ENCODE peak calls at places on chromosomes 13 and 19, in five cellular contexts. F is K562, G is RWPE1, O is cardiac fibroblast, H is upper lobe of left lung. Y is an unnamed sample.

GRCh38 chr19:6425732-6426686 is 1.4 kb upstream of the KHSRP start:
- DNase-seq in F (peak), O (no peak), H (no peak), G (no peak), Y (no peak)

GRCh38 chr19:4930664-4931063 is 21.4 kb downstream of the UHRF1 start:
- DNase-seq in O (no peak), G (no peak), H (no peak), F (peak), Y (no peak)

GRCh38 chr13:74329978-74330377 is 195.8 kb upstream of the KLF12 start:
- DNase-seq in G (no peak), H (no peak), F (no peak), O (no peak), Y (no peak)

GRCh38 chr19:2345794-2346663 is 14.0 kb upstream of the TMPRSS9 start:
- DNase-seq in H (peak), G (no peak), O (peak), F (peak), Y (no peak)

GRCh38 chr19:11541238-11541637 is 2.6 kb downstream of the CNN1 start:
- DNase-seq in O (no peak), G (no peak), H (no peak), F (no peak), Y (no peak)

GRCh38 chr19:46713781-46714522 is 3.0 kb downstream of the PRKD2 start:
- DNase-seq in H (peak), O (peak), G (peak), F (peak), Y (no peak)

GRCh38 chr13:36837354-36838092 is 18.5 kb downstream of the RFXAP start:
- DNase-seq in G (no peak), F (no peak), H (no peak), O (no peak), Y (no peak)

GRCh38 chr19:53086949-53087348 is 16.3 kb downstream of the ZNF160 start:
- DNase-seq in F (no peak), H (no peak), G (no peak), O (peak), Y (no peak)

GRCh38 chr13:61700663-61701062 is 285.0 kb upstream of the PCDH20 start:
- DNase-seq in H (no peak), O (no peak), F (no peak), G (no peak), Y (no peak)

GRCh38 chr19:17409990-17410389 is 4.6 kb upstream of the BST2 start:
- DNase-seq in F (no peak), G (no peak), H (no peak), O (peak), Y (no peak)

GRCh38 chr13:29583073-29583785 is 12.3 kb downstream of the SLC7A1 start:
- DNase-seq in H (no peak), F (peak), G (peak), O (no peak), Y (no peak)

GRCh38 chr13:50119593-50119992 is 104.3 kb downstream of the KCNRG start:
- DNase-seq in O (peak), F (peak), G (no peak), H (no peak), Y (no peak)

GRCh38 chr19:1908364-1908678 is 3.1 kb downstream of the ADAT3 start:
- DNase-seq in G (no peak), H (no peak), F (no peak), O (no peak), Y (no peak)

GRCh38 chr13:43783820-43784219 is 3.0 kb downstream of the ENOX1 start:
- DNase-seq in F (no peak), G (peak), H (no peak), O (peak), Y (no peak)

GRCh38 chr19:6241680-6242079 is 38.1 kb downstream of the MLLT1 start:
- DNase-seq in F (no peak), H (no peak), G (no peak), O (no peak), Y (peak)

GRCh38 chr13:42649761-42650289 is 75.9 kb downstream of the TNFSF11 start:
- DNase-seq in G (no peak), O (no peak), H (no peak), F (no peak), Y (no peak)

GRCh38 chr19:17171874-17172273 is 43.3 kb upstream of the USE1 start:
- DNase-seq in F (no peak), O (no peak), H (no peak), G (no peak), Y (no peak)

GRCh38 chr13:50576156-50576555 is 267.3 kb downstream of the DLEU7 start:
- DNase-seq in F (no peak), O (no peak), G (no peak), H (peak), Y (no peak)

GRCh38 chr19:48750771-48751504 is 1.5 kb downstream of the FUT1 start:
- DNase-seq in H (peak), F (no peak), G (no peak), O (no peak), Y (no peak)

DNA sequence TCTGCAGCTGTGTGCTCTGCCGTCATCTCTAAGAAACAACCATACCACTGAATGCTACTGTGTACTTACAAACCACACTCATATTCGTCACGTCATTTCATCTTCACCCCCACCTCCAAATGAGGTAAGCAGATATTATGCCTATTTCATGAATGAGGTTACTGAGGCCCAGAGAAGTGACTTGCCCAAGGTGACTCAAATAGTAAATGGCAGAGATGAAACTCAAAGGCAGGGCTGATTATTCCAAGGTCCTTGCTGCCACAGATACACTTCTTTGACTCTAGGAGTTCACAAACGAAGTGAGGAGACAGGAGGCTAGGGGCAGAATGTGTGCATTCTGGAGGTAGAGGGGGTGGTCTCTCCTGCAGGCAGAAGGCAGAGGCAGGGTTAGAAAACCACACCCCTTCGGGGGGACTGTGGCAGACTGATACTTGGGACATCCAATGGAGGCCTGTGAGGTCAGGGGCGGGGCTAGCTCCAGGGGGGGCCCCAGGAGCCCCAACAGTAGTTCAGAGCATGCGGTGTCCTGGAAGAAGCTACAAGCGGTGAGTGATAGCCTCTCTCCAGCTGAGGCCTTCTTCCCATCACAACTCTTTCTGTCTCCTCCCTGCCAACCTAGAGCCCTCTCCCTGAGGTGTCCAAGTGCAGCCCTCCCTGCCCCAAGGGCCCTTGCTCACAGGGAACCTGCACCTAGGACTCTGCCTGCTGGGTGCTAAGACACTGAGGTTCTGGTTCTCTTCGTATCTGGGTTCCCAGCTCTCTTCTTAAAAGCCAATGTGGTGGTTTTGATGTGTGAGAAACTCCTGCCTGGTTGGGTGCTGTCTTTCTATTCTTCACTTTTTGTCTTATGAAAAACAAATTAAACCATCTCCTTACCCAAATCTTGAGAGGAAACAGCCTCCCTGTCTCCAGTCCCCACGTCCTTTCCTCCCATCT is 4.6 kb upstream of the KMT2B start:
- DNase-seq in O (no peak), H (no peak), F (peak), G (no peak), Y (no peak)
- TF ChIP-seq CTCF in O (no peak), H (no peak), F (no peak), G (no peak), Y (no peak)

DNA sequence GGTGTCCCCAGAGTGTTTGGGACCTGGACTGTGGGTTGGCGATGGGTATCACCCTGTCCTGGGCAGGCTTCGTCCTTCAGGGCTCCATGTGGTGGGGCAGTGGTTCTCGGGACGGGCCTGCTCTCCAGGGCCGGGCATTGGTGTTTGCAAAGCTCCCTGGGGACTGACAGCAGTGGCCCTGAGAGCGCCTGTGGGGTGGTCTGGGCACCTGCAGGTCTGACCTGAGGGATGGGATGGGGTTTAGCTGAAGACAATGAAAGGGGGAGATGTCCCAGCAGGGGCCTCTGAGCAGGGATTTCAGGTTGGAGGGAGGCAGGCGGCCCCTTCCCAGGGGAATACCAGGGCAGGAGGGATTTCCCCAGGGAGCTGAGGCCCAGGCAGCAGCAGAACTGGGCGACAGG is 68.3 kb upstream of the MCF2L start:
- DNase-seq in F (no peak), O (no peak), H (peak), G (no peak), Y (no peak)
- TF ChIP-seq CTCF in F (no peak), O (no peak), H (no peak), G (no peak), Y (no peak)

DNA sequence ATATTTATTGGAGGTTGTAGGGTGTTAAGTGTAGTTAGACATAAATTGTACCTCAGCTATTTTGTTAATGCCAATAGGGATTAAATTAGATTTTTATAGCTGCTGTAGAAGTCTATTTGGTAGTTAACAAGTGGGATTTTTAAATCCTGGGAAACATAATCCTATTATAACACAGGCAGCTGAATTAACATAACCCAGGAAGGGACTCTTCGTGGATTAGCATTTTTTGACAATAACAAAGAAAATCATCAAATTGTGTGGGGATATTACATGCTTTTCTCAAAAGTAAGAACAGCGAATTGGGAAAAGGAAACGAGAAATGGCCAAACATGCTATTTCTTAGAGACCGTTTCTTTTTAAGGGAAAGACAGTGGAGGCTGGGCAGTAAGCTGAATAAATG is 172.8 kb downstream of the ZIC5 start:
- DNase-seq in F (no peak), O (no peak), G (no peak), H (no peak), Y (no peak)
- TF ChIP-seq CTCF in F (no peak), O (no peak), G (no peak), H (no peak), Y (no peak)

DNA sequence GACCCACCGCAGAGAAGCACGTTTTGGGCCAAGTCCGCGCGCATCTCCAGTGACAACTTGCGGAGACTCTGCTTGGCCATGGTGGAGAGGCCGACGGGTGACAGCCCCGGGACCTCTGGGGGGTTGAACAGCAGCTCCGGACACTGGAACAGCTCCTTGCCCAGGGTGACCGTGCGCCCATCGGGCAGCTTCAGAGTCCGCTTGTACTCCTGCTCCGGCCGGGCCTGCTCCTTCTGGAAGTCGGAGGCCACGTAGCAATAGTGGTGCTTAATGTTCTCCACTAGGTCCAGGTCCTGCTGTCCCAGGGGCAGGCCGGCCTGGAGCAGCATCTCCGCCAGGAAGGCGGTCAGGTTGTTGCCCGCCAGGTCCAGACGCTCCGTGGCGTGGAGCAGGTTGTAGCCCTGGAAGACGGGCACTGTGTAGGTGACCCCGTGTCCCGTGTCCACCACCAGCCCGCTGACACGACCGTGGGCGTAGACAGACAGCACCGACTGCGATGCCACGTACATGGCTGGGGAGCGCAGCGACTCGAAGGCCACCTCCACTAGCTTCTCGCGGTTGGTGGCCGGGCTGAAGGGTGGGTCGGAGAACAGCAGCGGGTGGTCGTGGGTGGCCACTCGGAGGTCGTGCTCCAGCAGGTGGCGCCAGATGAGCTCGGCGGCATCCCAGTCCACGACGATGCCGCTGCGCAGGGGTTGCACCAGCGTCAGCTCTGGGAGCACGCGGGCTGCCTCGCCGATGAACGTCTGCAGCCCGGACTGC is 743 bp downstream of the ACTL9 start:
- DNase-seq in F (peak), G (no peak), O (no peak), H (peak), Y (peak)
- TF ChIP-seq CTCF in F (peak), G (no peak), O (no peak), H (no peak), Y (peak)

GRCh38 chr19:367963-368623 is 23.5 kb upstream of the MIER2 start:
- DNase-seq in H (no peak), F (no peak), G (no peak), O (no peak), Y (no peak)

GRCh38 chr19:366205-366783 is 21.7 kb upstream of the MIER2 start:
- DNase-seq in O (no peak), F (no peak), H (no peak), G (no peak), Y (no peak)

GRCh38 chr19:367561-367960 is 23.0 kb upstream of the MIER2 start:
- DNase-seq in G (no peak), O (no peak), H (no peak), F (no peak), Y (no peak)

GRCh38 chr19:368624-369020 is 24.0 kb upstream of the MIER2 start:
- DNase-seq in O (no peak), F (no peak), H (no peak), G (no peak), Y (no peak)

GRCh38 chr19:366951-367350 is 22.4 kb upstream of the MIER2 start:
- DNase-seq in F (no peak), H (no peak), O (no peak), G (no peak), Y (no peak)
- TF ChIP-seq CTCF in F (no peak), H (no peak), O (no peak), G (no peak), Y (no peak)

GRCh38 chr13:53343345-53343744 is 314.7 kb downstream of the OLFM4 start:
- DNase-seq in F (no peak), H (no peak), G (no peak), O (no peak), Y (no peak)

GRCh38 chr13:53341144-53341510 is 312.5 kb downstream of the OLFM4 start:
- DNase-seq in F (no peak), H (no peak), G (no peak), O (no peak), Y (no peak)

GRCh38 chr13:53338760-53339159 is 310.1 kb downstream of the OLFM4 start:
- DNase-seq in H (no peak), O (no peak), F (no peak), G (no peak), Y (no peak)

GRCh38 chr13:53340505-53341143 is 312.0 kb downstream of the OLFM4 start:
- DNase-seq in F (no peak), O (no peak), G (no peak), H (no peak), Y (no peak)

GRCh38 chr13:53342623-53343022 is 314.0 kb downstream of the OLFM4 start:
- DNase-seq in F (no peak), G (no peak), H (no peak), O (no peak), Y (no peak)
- TF ChIP-seq CTCF in F (no peak), G (no peak), H (no peak), O (no peak), Y (peak)

GRCh38 chr13:111626371-111627305 is 306.2 kb downstream of the TEX29 start:
- DNase-seq in O (no peak), G (no peak), H (no peak), F (no peak), Y (no peak)

GRCh38 chr13:111625526-111626315 is 305.3 kb downstream of the TEX29 start:
- DNase-seq in O (no peak), G (no peak), H (no peak), F (no peak), Y (peak)

GRCh38 chr13:111629016-111629415 is 308.6 kb downstream of the TEX29 start:
- DNase-seq in F (no peak), O (no peak), H (no peak), G (no peak), Y (no peak)

GRCh38 chr13:111629457-111629856 is 309.0 kb downstream of the TEX29 start:
- DNase-seq in G (no peak), O (no peak), H (no peak), F (no peak), Y (no peak)

DNA sequence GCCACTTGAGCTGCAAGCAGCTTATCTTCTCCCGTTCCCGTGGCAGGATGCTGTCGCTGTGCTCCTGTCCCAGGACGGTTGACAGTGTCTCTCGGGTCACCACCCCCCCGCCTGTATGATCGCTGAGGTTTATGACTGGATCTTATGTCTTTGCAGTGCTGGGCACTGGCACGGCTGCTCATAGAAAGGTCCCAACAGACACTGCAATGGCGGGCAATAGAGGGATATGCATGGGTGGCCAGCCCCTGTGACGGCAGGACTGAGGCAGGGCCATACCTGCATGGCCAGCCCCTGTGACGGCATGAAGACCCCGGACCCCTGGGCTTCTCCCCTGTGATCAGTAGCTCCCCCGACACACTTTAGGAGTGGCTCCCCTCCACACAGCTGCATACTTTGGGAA is 307.2 kb downstream of the TEX29 start:
- DNase-seq in G (no peak), F (no peak), O (no peak), H (no peak), Y (peak)
- TF ChIP-seq CTCF in G (no peak), F (no peak), O (no peak), H (no peak), Y (no peak)

GRCh38 chr13:23903906-23904280 is 6.6 kb upstream of the C1QTNF9B start:
- DNase-seq in O (no peak), H (no peak), F (no peak), G (no peak), Y (no peak)

GRCh38 chr13:23915308-23915707 is 18.0 kb upstream of the C1QTNF9B start:
- DNase-seq in H (no peak), G (no peak), O (no peak), F (no peak), Y (no peak)

GRCh38 chr13:23905766-23906165 is 8.5 kb upstream of the C1QTNF9B start:
- DNase-seq in F (no peak), G (no peak), O (no peak), H (no peak), Y (no peak)

GRCh38 chr13:23909606-23910005 is 12.3 kb upstream of the C1QTNF9B start:
- DNase-seq in F (no peak), H (no peak), O (no peak), G (no peak), Y (no peak)
- TF ChIP-seq CTCF in F (no peak), H (no peak), O (no peak), G (no peak), Y (no peak)

DNA sequence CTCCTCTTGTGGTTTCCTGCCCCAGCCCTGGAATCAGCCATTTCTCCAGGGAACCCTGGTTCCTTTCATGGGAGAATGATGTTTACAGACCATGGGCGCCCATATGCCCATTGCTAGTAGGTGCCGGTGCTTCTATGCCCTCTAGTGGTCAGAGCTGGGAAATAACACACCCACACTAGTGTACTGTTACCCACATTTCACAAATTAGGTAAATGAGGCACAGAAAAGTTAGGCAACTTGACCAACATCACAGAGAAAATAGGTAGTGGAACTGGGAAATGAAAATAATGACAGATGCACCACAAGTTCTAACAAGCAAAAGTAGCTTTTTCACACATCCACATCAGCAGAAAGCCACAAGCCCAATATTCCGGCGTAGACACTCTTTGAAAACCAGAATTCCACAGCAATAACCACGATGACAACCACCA is 1.3 kb upstream of the CEACAM3 start:
- DNase-seq in G (no peak), F (peak), O (peak), H (no peak), Y (no peak)
- TF ChIP-seq CTCF in G (peak), F (peak), O (peak), H (peak), Y (peak)

Y was measured in type B pancreatic cell.